ENCODE peak calls at places on chromosomes 11 and 22, in six cellular contexts. M is body of pancreas, Q is osteoblast, N is brain microvascular endothelial cell, W is A549, K is bronchial epithelial cell. T is an unnamed sample.

GRCh38 chr11:57868491-57868890 is 106.9 kb downstream of the CTNND1 start:
- DNase-seq in M (no peak), Q (no peak), N (no peak), K (no peak), W (no peak), T (no peak)

GRCh38 chr11:86046111-86046510 is 22.8 kb downstream of the PICALM start:
- DNase-seq in W (no peak), K (peak; percentile 65), Q (no peak), M (no peak), N (no peak), T (no peak)

GRCh38 chr11:971731-972365 is 46.2 kb downstream of the AP2A2 start:
- DNase-seq in M (no peak), K (no peak), Q (peak; percentile 55), N (no peak), W (no peak), T (no peak)

GRCh38 chr22:17980638-17981051 is 43.7 kb downstream of the MICAL3 start:
- DNase-seq in K (peak; percentile 35), Q (no peak), M (no peak), N (no peak), W (no peak), T (no peak)

GRCh38 chr11:11973361-11973800 is 35.0 kb downstream of the DKK3 start:
- DNase-seq in W (no peak), K (no peak), Q (peak; percentile 89), M (peak; percentile 47), N (no peak), T (no peak)

GRCh38 chr11:107176148-107177105 is 158.2 kb upstream of the GUCY1A2 start:
- DNase-seq in M (no peak), Q (no peak), W (no peak), K (no peak), N (no peak), T (peak; percentile 72)

GRCh38 chr11:68019486-68019885 is 9.4 kb downstream of the ALDH3B1 start:
- DNase-seq in N (no peak), M (no peak), Q (no peak), K (no peak), W (no peak), T (no peak)

GRCh38 chr11:35302388-35302787 is 117.0 kb downstream of the SLC1A2 start:
- DNase-seq in W (no peak), K (peak; percentile 32), N (no peak), M (no peak), Q (no peak), T (no peak)

GRCh38 chr11:36053314-36053713 is 109.5 kb downstream of the LDLRAD3 start:
- DNase-seq in W (no peak), M (no peak), Q (no peak), N (no peak), K (no peak), T (no peak)

GRCh38 chr11:24239016-24239720 is 257.7 kb upstream of the LUZP2 start:
- DNase-seq in K (peak; percentile 48), W (no peak), M (no peak), Q (no peak), N (peak; percentile 41), T (no peak)

GRCh38 chr11:86249307-86250098 is 5.0 kb downstream of the EED start:
- DNase-seq in M (no peak), N (no peak), W (no peak), K (no peak), Q (no peak), T (no peak)

GRCh38 chr11:19441752-19442553 is 201.2 kb upstream of the E2F8 start:
- DNase-seq in M (peak; percentile 75), K (peak; percentile 99), N (peak; percentile 97), W (peak; percentile 88), Q (peak; percentile 91), T (no peak)

GRCh38 chr11:111944139-111944538 is 7.0 kb downstream of the DIXDC1 start:
- DNase-seq in K (peak; percentile 73), M (no peak), Q (peak; percentile 67), W (no peak), N (peak; percentile 83), T (no peak)

GRCh38 chr11:95419915-95420314 is 188.9 kb upstream of the SESN3 start:
- DNase-seq in Q (peak; percentile 44), M (no peak), W (no peak), N (peak; percentile 77), K (peak; percentile 95), T (no peak)

GRCh38 chr11:107787733-107788132 is 70.9 kb downstream of the SLC35F2 start:
- DNase-seq in K (no peak), N (no peak), Q (no peak), W (no peak), M (no peak), T (no peak)

GRCh38 chr11:22192289-22192641 is 620 bp upstream of the ANO5 start:
- DNase-seq in N (no peak), W (peak; percentile 66), K (peak; percentile 1), M (peak; percentile 43), Q (no peak), T (no peak)

GRCh38 chr11:57379732-57380131 is 1.2 kb downstream of the PRG3 start:
- DNase-seq in K (peak; percentile 21), N (no peak), M (no peak), W (no peak), Q (no peak), T (no peak)

GRCh38 chr11:131811380-131811779 is 441.0 kb downstream of the NTM start:
- DNase-seq in M (no peak), K (peak; percentile 84), N (no peak), W (no peak), Q (no peak), T (no peak)

GRCh38 chr11:62555464-62556092 is 9.0 kb upstream of the AHNAK start:
- DNase-seq in M (peak; percentile 50), K (no peak), W (peak; percentile 26), N (no peak), Q (peak; percentile 84), T (no peak)

GRCh38 chr11:15216678-15217077 is 102.0 kb downstream of the INSC start:
- DNase-seq in N (no peak), K (peak; percentile 12), W (no peak), Q (no peak), M (no peak), T (no peak)

GRCh38 chr22:25900880-25901279 is 158.9 kb downstream of the MYO18B start:
- DNase-seq in Q (no peak), M (no peak), K (no peak), W (no peak), N (no peak), T (no peak)

GRCh38 chr22:25899566-25899965 is 157.6 kb downstream of the MYO18B start:
- DNase-seq in Q (no peak), M (no peak), K (no peak), N (no peak), W (no peak), T (no peak)

GRCh38 chr22:25900390-25900789 is 158.4 kb downstream of the MYO18B start:
- DNase-seq in M (no peak), W (no peak), N (no peak), Q (no peak), K (no peak), T (no peak)

GRCh38 chr22:25896592-25896991 is 154.6 kb downstream of the MYO18B start:
- DNase-seq in N (no peak), K (no peak), M (no peak), Q (no peak), W (no peak), T (no peak)

GRCh38 chr22:25898707-25899365 is 156.8 kb downstream of the MYO18B start:
- DNase-seq in W (no peak), N (no peak), M (no peak), K (no peak), Q (no peak), T (no peak)
- TF ChIP-seq CTCF in W (no peak), N (no peak), M (no peak), K (no peak), Q (peak; percentile 42), T (no peak)

DNA sequence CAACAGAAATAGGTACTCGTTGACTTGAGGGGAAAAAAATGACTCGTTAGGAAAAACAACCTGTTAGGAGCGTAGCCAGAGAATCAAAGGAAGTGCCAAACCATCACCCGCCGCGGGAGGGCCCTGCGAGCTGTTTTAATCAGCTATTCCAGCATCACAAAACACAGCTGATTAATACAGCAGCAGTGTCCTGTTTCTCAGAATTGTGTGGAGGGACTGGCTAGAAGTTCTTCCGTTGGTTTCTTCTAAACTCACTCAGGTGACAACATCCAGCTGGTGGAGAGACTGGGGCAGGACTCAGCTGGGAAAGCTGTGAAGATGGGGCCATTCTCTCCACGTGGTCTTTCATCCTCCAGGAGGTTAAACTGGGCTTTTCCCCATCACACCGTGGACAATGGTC is 28.0 kb downstream of the HSPA8 start:
- DNase-seq in N (no peak), Q (no peak), M (no peak), W (peak; percentile 27), K (no peak), T (no peak)
- TF ChIP-seq CTCF in N (peak; percentile 32), Q (peak; percentile 37), M (no peak), W (no peak), K (peak; percentile 20), T (no peak)

GRCh38 chr22:50473088-50473487 is 1.7 kb downstream of the SBF1 start:
- DNase-seq in Q (no peak), N (no peak), W (peak; percentile 60), M (no peak), K (peak; percentile 20), T (no peak)
- TF ChIP-seq CTCF in Q (peak; percentile 20), N (peak; percentile 50), W (peak; percentile 8), M (no peak), K (peak; percentile 46), T (peak; percentile 54)

GRCh38 chr11:119101367-119101758 is 290 bp downstream of the DPAGT1 start:
- DNase-seq in W (no peak), M (no peak), N (peak; percentile 20), Q (peak; percentile 66), K (no peak), T (peak; percentile 86)

GRCh38 chr11:119099707-119100106 is 1.9 kb downstream of the DPAGT1 start:
- DNase-seq in K (no peak), Q (peak; percentile 44), W (no peak), M (no peak), N (no peak), T (no peak)

GRCh38 chr11:119100960-119101349 is 698 bp downstream of the DPAGT1 start:
- DNase-seq in W (no peak), M (no peak), K (no peak), N (no peak), Q (no peak), T (peak; percentile 21)

GRCh38 chr11:119101759-119102423 is at the start of gene DPAGT1:
- DNase-seq in W (peak; percentile 74), Q (peak; percentile 93), N (peak; percentile 96), K (peak; percentile 96), M (peak; percentile 97), T (peak; percentile 91)

DNA sequence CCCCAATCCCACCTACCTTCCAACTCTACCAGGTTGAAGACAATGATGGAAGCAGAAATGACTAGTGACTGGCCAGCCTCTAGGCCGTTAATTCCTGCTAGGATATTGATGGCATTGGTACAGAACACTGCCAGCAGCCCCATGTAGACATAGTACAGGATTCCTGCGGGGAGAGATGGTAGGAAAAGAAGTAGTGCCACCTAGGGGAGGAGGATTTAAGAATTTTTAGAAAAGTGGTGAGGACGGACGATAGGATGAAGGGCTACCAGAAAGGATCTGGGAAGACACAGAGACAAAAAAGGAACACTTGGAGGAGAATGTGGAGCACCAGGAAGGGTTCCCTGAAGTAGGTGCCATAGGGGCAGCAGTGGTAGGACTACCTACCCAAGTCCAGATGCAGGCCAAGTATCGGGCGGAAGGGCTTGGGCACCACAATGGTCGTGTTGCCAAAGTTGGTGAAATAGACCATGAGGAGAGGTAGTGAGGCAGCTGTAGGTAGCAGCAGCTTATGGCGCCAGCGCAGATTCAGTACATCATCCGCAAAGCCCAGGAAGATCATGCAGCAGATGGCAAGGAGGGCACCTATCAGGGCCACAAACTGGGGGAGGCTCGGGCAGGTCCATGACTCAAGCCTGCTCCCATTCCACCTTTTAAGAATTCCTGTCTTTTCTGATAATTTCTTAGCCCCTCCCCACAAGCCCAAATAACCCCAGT is 1.2 kb downstream of the DPAGT1 start:
- DNase-seq in W (peak; percentile 50), N (peak; percentile 34), M (peak; percentile 40), Q (peak; percentile 91), K (peak; percentile 51), T (no peak)
- TF ChIP-seq CTCF in W (peak; percentile 52), N (peak; percentile 65), M (no peak), Q (peak; percentile 58), K (peak; percentile 44), T (peak; percentile 77)